ENCODE peak calls at places on chromosomes 6 and 20, in eight cellular contexts. One of them, this sample, is unnamed.

GRCh38 chr20:25081065-25081729 is 744 bp downstream of the VSX1 start:
- DNase-seq in H9: peak; percentile 78
- DNase-seq in neuronal stem cell: peak; percentile 83
- DNase-seq in fibroblast of lung: no peak
- DNase-seq in AG04450: no peak
- DNase-seq in tibial artery: no peak
- DNase-seq in IMR-90: no peak
- DNase-seq in adipocyte: peak; percentile 37
- DNase-seq in this sample: no peak

GRCh38 chr6:168369776-168370175 is 50.2 kb upstream of the DACT2 start:
- DNase-seq in fibroblast of lung: no peak
- DNase-seq in adipocyte: no peak
- DNase-seq in H9: no peak
- DNase-seq in tibial artery: peak; percentile 16
- DNase-seq in neuronal stem cell: no peak
- DNase-seq in AG04450: no peak
- DNase-seq in IMR-90: no peak
- DNase-seq in this sample: no peak

GRCh38 chr6:16292432-16292831 is 54.0 kb downstream of the GMPR start:
- DNase-seq in adipocyte: no peak
- DNase-seq in H9: no peak
- DNase-seq in AG04450: no peak
- DNase-seq in IMR-90: no peak
- DNase-seq in tibial artery: no peak
- DNase-seq in neuronal stem cell: no peak
- DNase-seq in fibroblast of lung: no peak
- DNase-seq in this sample: no peak

GRCh38 chr20:34952676-34953075 is 2.9 kb downstream of the GSS start:
- DNase-seq in IMR-90: peak; percentile 19
- DNase-seq in neuronal stem cell: no peak
- DNase-seq in fibroblast of lung: no peak
- DNase-seq in H9: no peak
- DNase-seq in adipocyte: no peak
- DNase-seq in tibial artery: no peak
- DNase-seq in AG04450: no peak
- DNase-seq in this sample: no peak

GRCh38 chr6:133300896-133301295 is 59.7 kb downstream of the EYA4 start:
- DNase-seq in adipocyte: peak; percentile 53
- DNase-seq in H9: no peak
- DNase-seq in fibroblast of lung: peak; percentile 66
- DNase-seq in AG04450: no peak
- DNase-seq in neuronal stem cell: no peak
- DNase-seq in IMR-90: peak; percentile 52
- DNase-seq in tibial artery: no peak
- DNase-seq in this sample: no peak

GRCh38 chr20:8627386-8628030 is 441.4 kb upstream of the PLCB4 start:
- DNase-seq in tibial artery: no peak
- DNase-seq in AG04450: no peak
- DNase-seq in adipocyte: no peak
- DNase-seq in IMR-90: peak; percentile 36
- DNase-seq in neuronal stem cell: no peak
- DNase-seq in H9: no peak
- DNase-seq in fibroblast of lung: peak; percentile 4
- DNase-seq in this sample: no peak

GRCh38 chr6:39223535-39223934 is 5.7 kb downstream of the KCNK5 start:
- DNase-seq in AG04450: no peak
- DNase-seq in H9: peak; percentile 12
- DNase-seq in tibial artery: no peak
- DNase-seq in adipocyte: no peak
- DNase-seq in fibroblast of lung: no peak
- DNase-seq in IMR-90: no peak
- DNase-seq in neuronal stem cell: no peak
- DNase-seq in this sample: no peak

GRCh38 chr20:61558726-61559125 is 306.7 kb downstream of the CDH4 start:
- DNase-seq in adipocyte: no peak
- DNase-seq in tibial artery: no peak
- DNase-seq in neuronal stem cell: no peak
- DNase-seq in H9: no peak
- DNase-seq in AG04450: no peak
- DNase-seq in IMR-90: peak; percentile 49
- DNase-seq in fibroblast of lung: peak; percentile 26
- DNase-seq in this sample: no peak

GRCh38 chr20:47405775-47406325 is 49.4 kb upstream of the ZMYND8 start:
- DNase-seq in adipocyte: no peak
- DNase-seq in H9: no peak
- DNase-seq in IMR-90: no peak
- DNase-seq in tibial artery: no peak
- DNase-seq in fibroblast of lung: no peak
- DNase-seq in AG04450: no peak
- DNase-seq in neuronal stem cell: no peak
- DNase-seq in this sample: no peak

GRCh38 chr6:92752114-92752513 is 667.2 kb downstream of the EPHA7 start:
- DNase-seq in H9: no peak
- DNase-seq in fibroblast of lung: no peak
- DNase-seq in neuronal stem cell: no peak
- DNase-seq in IMR-90: no peak
- DNase-seq in AG04450: no peak
- DNase-seq in adipocyte: no peak
- DNase-seq in tibial artery: no peak
- DNase-seq in this sample: no peak

GRCh38 chr6:90343581-90343980 is 46.9 kb upstream of the BACH2 start:
- DNase-seq in H9: no peak
- DNase-seq in adipocyte: no peak
- DNase-seq in AG04450: no peak
- DNase-seq in fibroblast of lung: peak; percentile 52
- DNase-seq in tibial artery: no peak
- DNase-seq in neuronal stem cell: no peak
- DNase-seq in IMR-90: peak; percentile 53
- DNase-seq in this sample: no peak

GRCh38 chr6:45801471-45802289 is 214.0 kb downstream of the CLIC5 start:
- DNase-seq in tibial artery: no peak
- DNase-seq in fibroblast of lung: no peak
- DNase-seq in H9: no peak
- DNase-seq in neuronal stem cell: no peak
- DNase-seq in AG04450: no peak
- DNase-seq in IMR-90: no peak
- DNase-seq in adipocyte: no peak
- DNase-seq in this sample: no peak

GRCh38 chr6:161459008-161459407 is 185.1 kb upstream of the AGPAT4 start:
- DNase-seq in H9: no peak
- DNase-seq in adipocyte: no peak
- DNase-seq in fibroblast of lung: no peak
- DNase-seq in AG04450: no peak
- DNase-seq in tibial artery: no peak
- DNase-seq in IMR-90: no peak
- DNase-seq in neuronal stem cell: no peak
- DNase-seq in this sample: no peak

GRCh38 chr20:8361008-8361652 is 229.1 kb downstream of the PLCB1 start:
- DNase-seq in H9: no peak
- DNase-seq in AG04450: no peak
- DNase-seq in adipocyte: peak; percentile 41
- DNase-seq in IMR-90: peak; percentile 58
- DNase-seq in neuronal stem cell: no peak
- DNase-seq in tibial artery: no peak
- DNase-seq in fibroblast of lung: peak; percentile 24
- DNase-seq in this sample: no peak

GRCh38 chr20:62303049-62303326 is 191 bp downstream of the ADRM1 start:
- DNase-seq in tibial artery: no peak
- DNase-seq in AG04450: no peak
- DNase-seq in fibroblast of lung: no peak
- DNase-seq in H9: no peak
- DNase-seq in adipocyte: no peak
- DNase-seq in IMR-90: no peak
- DNase-seq in neuronal stem cell: no peak
- DNase-seq in this sample: no peak

GRCh38 chr20:32685541-32686529 is 12.1 kb upstream of the C20orf203 start:
- DNase-seq in IMR-90: peak; percentile 93
- DNase-seq in fibroblast of lung: peak; percentile 84
- DNase-seq in H9: no peak
- DNase-seq in AG04450: peak; percentile 81
- DNase-seq in tibial artery: no peak
- DNase-seq in adipocyte: peak; percentile 96
- DNase-seq in neuronal stem cell: no peak
- DNase-seq in this sample: no peak

GRCh38 chr20:8914421-8914820 is 154.5 kb upstream of the PLCB4 start:
- DNase-seq in tibial artery: no peak
- DNase-seq in neuronal stem cell: no peak
- DNase-seq in H9: no peak
- DNase-seq in fibroblast of lung: no peak
- DNase-seq in IMR-90: no peak
- DNase-seq in AG04450: no peak
- DNase-seq in adipocyte: no peak
- DNase-seq in this sample: no peak

GRCh38 chr6:132333639-132334516 is 67.4 kb downstream of the MOXD1 start:
- DNase-seq in AG04450: peak; percentile 53
- DNase-seq in IMR-90: peak; percentile 93
- DNase-seq in neuronal stem cell: no peak
- DNase-seq in fibroblast of lung: peak; percentile 75
- DNase-seq in tibial artery: peak; percentile 30
- DNase-seq in adipocyte: peak; percentile 58
- DNase-seq in H9: no peak
- DNase-seq in this sample: peak; percentile 61

GRCh38 chr20:10447028-10447427 is 11.9 kb downstream of the SLX4IP start:
- DNase-seq in neuronal stem cell: no peak
- DNase-seq in adipocyte: peak; percentile 82
- DNase-seq in IMR-90: peak; percentile 84
- DNase-seq in tibial artery: no peak
- DNase-seq in fibroblast of lung: peak; percentile 89
- DNase-seq in AG04450: peak; percentile 42
- DNase-seq in H9: no peak
- DNase-seq in this sample: peak; percentile 67

GRCh38 chr6:168956884-168957730 is 296.5 kb downstream of the THBS2 start:
- DNase-seq in AG04450: peak; percentile 47
- DNase-seq in IMR-90: peak; percentile 80
- DNase-seq in H9: peak; percentile 70
- DNase-seq in neuronal stem cell: peak; percentile 50
- DNase-seq in adipocyte: peak; percentile 93
- DNase-seq in fibroblast of lung: peak; percentile 84
- DNase-seq in tibial artery: peak; percentile 67
- DNase-seq in this sample: peak; percentile 62

GRCh38 chr6:32905078-32905477 is 35.8 kb downstream of the HLA-DMB start:
- DNase-seq in tibial artery: no peak
- DNase-seq in AG04450: no peak
- DNase-seq in IMR-90: no peak
- DNase-seq in adipocyte: peak; percentile 12
- DNase-seq in H9: no peak
- DNase-seq in neuronal stem cell: no peak
- DNase-seq in fibroblast of lung: no peak
- DNase-seq in this sample: no peak

GRCh38 chr20:17229256-17229655 is 2.4 kb downstream of the PCSK2 start:
- DNase-seq in adipocyte: no peak
- DNase-seq in H9: no peak
- DNase-seq in tibial artery: no peak
- DNase-seq in fibroblast of lung: no peak
- DNase-seq in IMR-90: no peak
- DNase-seq in AG04450: no peak
- DNase-seq in neuronal stem cell: no peak
- DNase-seq in this sample: no peak
- H3K27me3 ChIP-seq in adipocyte: peaks cover 47% of the 10 kb centered on the region
- H3K27me3 ChIP-seq in H9: peaks cover 18% of the 10 kb centered on the region
- H3K27me3 ChIP-seq in tibial artery: no peaks in the 10 kb centered on the region
- H3K27me3 ChIP-seq in fibroblast of lung: peaks cover 14% of the 10 kb centered on the region
- H3K27me3 ChIP-seq in IMR-90: peaks cover 18% of the 10 kb centered on the region
- H3K27me3 ChIP-seq in AG04450: peaks cover 20% of the 10 kb centered on the region
- H3K27me3 ChIP-seq in neuronal stem cell: peaks cover 3% of the 10 kb centered on the region
- H3K27me3 ChIP-seq in this sample: peaks cover 10% of the 10 kb centered on the region

DNA sequence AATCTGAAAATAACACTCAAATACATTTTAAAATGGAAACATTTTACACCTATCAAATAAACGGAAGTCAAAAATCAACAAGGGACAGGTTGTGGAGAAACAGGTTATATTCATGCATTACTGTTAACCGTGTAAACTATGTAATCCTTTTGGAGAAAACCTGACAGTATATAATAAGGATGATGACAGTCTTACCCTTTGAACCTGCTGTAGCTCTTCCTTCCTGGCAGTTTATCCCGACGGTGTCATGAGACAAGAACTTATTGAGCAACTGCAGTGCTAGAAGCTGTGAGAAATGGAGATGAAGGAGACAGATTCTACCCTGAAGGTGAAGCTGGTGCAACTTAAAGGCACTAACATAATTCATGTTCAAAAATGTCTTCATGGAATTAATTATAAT is 76.7 kb downstream of the PLEKHG1 start:
- DNase-seq in IMR-90: no peak
- DNase-seq in H9: no peak
- DNase-seq in AG04450: no peak
- DNase-seq in neuronal stem cell: no peak
- DNase-seq in tibial artery: no peak
- DNase-seq in adipocyte: no peak
- DNase-seq in fibroblast of lung: no peak
- DNase-seq in this sample: no peak
- H3K27me3 ChIP-seq in IMR-90: no peaks in the 10 kb centered on the region
- H3K27me3 ChIP-seq in H9: no peaks in the 10 kb centered on the region
- H3K27me3 ChIP-seq in AG04450: no peaks in the 10 kb centered on the region
- H3K27me3 ChIP-seq in neuronal stem cell: no peaks in the 10 kb centered on the region
- H3K27me3 ChIP-seq in tibial artery: no peaks in the 10 kb centered on the region
- H3K27me3 ChIP-seq in adipocyte: no peaks in the 10 kb centered on the region
- H3K27me3 ChIP-seq in fibroblast of lung: no peaks in the 10 kb centered on the region
- H3K27me3 ChIP-seq in this sample: peaks cover 2% of the 10 kb centered on the region

GRCh38 chr20:51563141-51563596 is 20.6 kb upstream of the NFATC2 start:
- DNase-seq in fibroblast of lung: no peak
- DNase-seq in IMR-90: no peak
- DNase-seq in neuronal stem cell: no peak
- DNase-seq in adipocyte: peak; percentile 47
- DNase-seq in tibial artery: no peak
- DNase-seq in AG04450: no peak
- DNase-seq in H9: no peak
- DNase-seq in this sample: no peak

GRCh38 chr20:51563597-51564332 is 21.2 kb upstream of the NFATC2 start:
- DNase-seq in tibial artery: peak; percentile 74
- DNase-seq in neuronal stem cell: no peak
- DNase-seq in H9: peak; percentile 79
- DNase-seq in IMR-90: peak; percentile 86
- DNase-seq in adipocyte: peak; percentile 84
- DNase-seq in AG04450: peak; percentile 51
- DNase-seq in fibroblast of lung: peak; percentile 88
- DNase-seq in this sample: peak; percentile 51

GRCh38 chr20:51560550-51561307 is 18.2 kb upstream of the NFATC2 start:
- DNase-seq in adipocyte: peak; percentile 27
- DNase-seq in AG04450: no peak
- DNase-seq in neuronal stem cell: no peak
- DNase-seq in fibroblast of lung: no peak
- DNase-seq in IMR-90: peak; percentile 19
- DNase-seq in tibial artery: no peak
- DNase-seq in H9: no peak
- DNase-seq in this sample: no peak

GRCh38 chr20:51562334-51563140 is 20.0 kb upstream of the NFATC2 start:
- DNase-seq in tibial artery: peak; percentile 87
- DNase-seq in AG04450: peak; percentile 83
- DNase-seq in adipocyte: peak; percentile 91
- DNase-seq in fibroblast of lung: peak; percentile 96
- DNase-seq in neuronal stem cell: peak; percentile 76
- DNase-seq in IMR-90: peak; percentile 95
- DNase-seq in H9: peak; percentile 67
- DNase-seq in this sample: peak; percentile 55

GRCh38 chr20:51562027-51562333 is 19.5 kb upstream of the NFATC2 start:
- DNase-seq in tibial artery: no peak
- DNase-seq in AG04450: no peak
- DNase-seq in adipocyte: no peak
- DNase-seq in fibroblast of lung: peak; percentile 33
- DNase-seq in neuronal stem cell: no peak
- DNase-seq in IMR-90: peak; percentile 19
- DNase-seq in H9: no peak
- DNase-seq in this sample: no peak
- H3K27me3 ChIP-seq in tibial artery: no peaks in the 10 kb centered on the region
- H3K27me3 ChIP-seq in AG04450: no peaks in the 10 kb centered on the region
- H3K27me3 ChIP-seq in adipocyte: peaks cover 3% of the 10 kb centered on the region
- H3K27me3 ChIP-seq in fibroblast of lung: peaks cover 3% of the 10 kb centered on the region
- H3K27me3 ChIP-seq in neuronal stem cell: no peaks in the 10 kb centered on the region
- H3K27me3 ChIP-seq in IMR-90: no peaks in the 10 kb centered on the region
- H3K27me3 ChIP-seq in H9: peaks cover 38% of the 10 kb centered on the region
- H3K27me3 ChIP-seq in this sample: no peaks in the 10 kb centered on the region

GRCh38 chr20:692044-692443 is 16.4 kb upstream of the SCRT2 start:
- DNase-seq in tibial artery: no peak
- DNase-seq in neuronal stem cell: no peak
- DNase-seq in AG04450: no peak
- DNase-seq in H9: no peak
- DNase-seq in adipocyte: no peak
- DNase-seq in fibroblast of lung: no peak
- DNase-seq in IMR-90: no peak
- DNase-seq in this sample: no peak
- H3K27me3 ChIP-seq in tibial artery: no peaks in the 10 kb centered on the region
- H3K27me3 ChIP-seq in neuronal stem cell: no peaks in the 10 kb centered on the region
- H3K27me3 ChIP-seq in AG04450: peaks cover 17% of the 10 kb centered on the region
- H3K27me3 ChIP-seq in H9: no peaks in the 10 kb centered on the region
- H3K27me3 ChIP-seq in adipocyte: peaks cover 74% of the 10 kb centered on the region
- H3K27me3 ChIP-seq in fibroblast of lung: no peaks in the 10 kb centered on the region
- H3K27me3 ChIP-seq in IMR-90: peaks cover 8% of the 10 kb centered on the region
- H3K27me3 ChIP-seq in this sample: peaks cover 11% of the 10 kb centered on the region